ENCODE peak calls at places on chromosome 3, in four cellular contexts. T, G, B and L are unnamed samples.

GRCh38 chr3:191331443-191331842 is 1.1 kb upstream of the UTS2B start:
- DNase-seq in T (peak; percentile 66), G (no peak), B (no peak), L (no peak)

GRCh38 chr3:100335137-100335833 is 728 bp downstream of the NIT2 start:
- DNase-seq in T (no peak), G (peak; percentile 62), B (no peak), L (peak; percentile 10)

GRCh38 chr3:9473496-9473895 is 76.1 kb downstream of the SETD5 start:
- DNase-seq in T (no peak), G (no peak), B (no peak), L (no peak)

GRCh38 chr3:143433787-143434378 is 314.3 kb downstream of the CHST2 start:
- DNase-seq in T (no peak), G (no peak), B (no peak), L (no peak)

GRCh38 chr3:196619213-196619612 is 20.3 kb upstream of the NRROS start:
- DNase-seq in T (no peak), G (no peak), B (no peak), L (no peak)

GRCh38 chr3:163722421-163722820 is 1355.9 kb downstream of the SI start:
- DNase-seq in T (no peak), G (no peak), B (no peak), L (no peak)

GRCh38 chr3:159798951-159799350 is 189.7 kb upstream of the IL12A start:
- DNase-seq in T (peak; percentile 75), G (no peak), B (no peak), L (no peak)

GRCh38 chr3:100226712-100227429 is 33.9 kb upstream of the TBC1D23 start:
- DNase-seq in T (peak; percentile 68), G (no peak), B (no peak), L (no peak)

GRCh38 chr3:192372001-192372400 is 355.3 kb downstream of the FGF12 start:
- DNase-seq in T (no peak), G (no peak), B (no peak), L (no peak)

GRCh38 chr3:183591881-183592521 is 36.5 kb upstream of the KLHL6 start:
- DNase-seq in T (no peak), G (peak; percentile 47), B (no peak), L (no peak)

GRCh38 chr3:176359211-176359610 is 838.1 kb downstream of the TBL1XR1 start:
- DNase-seq in T (no peak), G (no peak), B (no peak), L (no peak)

GRCh38 chr3:50003766-50004278 is 63.9 kb downstream of the RBM6 start:
- DNase-seq in T (peak; percentile 12), G (no peak), B (no peak), L (no peak)

GRCh38 chr3:172750368-172751187 is at the start of gene ECT2:
- DNase-seq in T (peak; percentile 100), G (peak; percentile 90), B (peak; percentile 99), L (peak; percentile 97)

GRCh38 chr3:127688416-127689265 is 15.9 kb downstream of the ABTB1 start:
- DNase-seq in T (peak; percentile 65), G (no peak), B (no peak), L (no peak)

GRCh38 chr3:149967067-149967685 is 3.5 kb downstream of the PFN2 start:
- DNase-seq in T (peak; percentile 69), G (no peak), B (no peak), L (no peak)

GRCh38 chr3:74633021-74633420 is 18.6 kb upstream of the CNTN3 start:
- DNase-seq in T (peak; percentile 45), G (no peak), B (no peak), L (no peak)

GRCh38 chr3:190401943-190402342 is 14.0 kb downstream of the CLDN16 start:
- DNase-seq in T (no peak), G (no peak), B (no peak), L (no peak)

GRCh38 chr3:53072653-53073552 is 27.0 kb upstream of the SFMBT1 start:
- DNase-seq in T (peak; percentile 63), G (peak; percentile 84), B (peak; percentile 32), L (peak; percentile 90)

GRCh38 chr3:53067571-53067970 is 21.7 kb upstream of the SFMBT1 start:
- DNase-seq in T (no peak), G (no peak), B (no peak), L (no peak)

GRCh38 chr3:53068176-53068575 is 22.3 kb upstream of the SFMBT1 start:
- DNase-seq in T (no peak), G (no peak), B (no peak), L (no peak)

GRCh38 chr3:53071882-53072431 is 26.1 kb upstream of the SFMBT1 start:
- DNase-seq in T (no peak), G (no peak), B (no peak), L (no peak)

GRCh38 chr3:53069422-53070068 is 23.7 kb upstream of the SFMBT1 start:
- DNase-seq in T (peak; percentile 12), G (no peak), B (no peak), L (no peak)
- TF ChIP-seq CTCF in T (no peak), G (no peak), B (no peak), L (no peak)

GRCh38 chr3:11509175-11510000 is 134.3 kb downstream of the VGLL4 start:
- DNase-seq in T (peak; percentile 96), G (no peak), B (peak; percentile 83), L (no peak)
- TF ChIP-seq CTCF in T (no peak), G (no peak), B (peak; percentile 31), L (no peak)

GRCh38 chr3:124035463-124036121 is 43.7 kb upstream of the ROPN1 start:
- DNase-seq in T (no peak), G (no peak), B (no peak), L (no peak)
- TF ChIP-seq CTCF in T (no peak), G (no peak), B (no peak), L (no peak)

GRCh38 chr3:42595682-42596081 is 4.8 kb upstream of the NKTR start:
- DNase-seq in T (no peak), G (no peak), B (no peak), L (no peak)
- TF ChIP-seq CTCF in T (no peak), G (no peak), B (no peak), L (no peak)

GRCh38 chr3:31135546-31135945 is 241.1 kb upstream of the GADL1 start:
- DNase-seq in T (no peak), G (no peak), B (no peak), L (no peak)

GRCh38 chr3:31137718-31138465 is 243.4 kb upstream of the GADL1 start:
- DNase-seq in T (no peak), G (no peak), B (no peak), L (no peak)

GRCh38 chr3:31129241-31129640 is 234.8 kb upstream of the GADL1 start:
- DNase-seq in T (no peak), G (no peak), B (no peak), L (no peak)

GRCh38 chr3:31133541-31133940 is 239.1 kb upstream of the GADL1 start:
- DNase-seq in T (no peak), G (no peak), B (no peak), L (no peak)

DNA sequence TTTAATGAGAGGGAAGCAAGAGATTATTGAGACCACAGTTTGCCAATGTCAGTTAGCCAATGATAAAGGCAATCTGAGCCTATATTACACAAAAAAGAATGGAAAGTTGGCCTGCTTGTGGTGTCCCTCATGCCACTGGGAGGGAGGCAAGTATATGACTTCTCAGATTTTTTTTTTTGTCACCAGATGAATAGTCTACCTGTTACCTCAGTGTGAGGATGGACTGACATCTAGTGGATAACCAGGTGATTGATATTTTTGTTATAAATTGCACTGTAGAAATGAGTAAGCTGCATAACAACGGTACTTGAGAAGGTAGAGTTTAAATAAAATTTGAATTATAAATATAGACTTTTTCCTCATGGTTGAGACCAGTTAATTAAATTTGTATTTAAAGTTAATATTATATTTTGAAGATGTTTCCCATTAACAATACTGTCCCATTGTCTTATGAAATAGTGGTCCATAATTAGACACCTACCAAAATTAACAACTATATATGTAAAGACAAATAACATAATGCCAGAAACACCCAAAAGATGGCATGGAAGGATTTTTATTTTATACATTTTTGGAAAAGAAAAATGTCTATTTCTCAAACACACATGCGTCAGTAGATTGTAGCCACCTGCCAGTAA is 237.8 kb upstream of the GADL1 start:
- DNase-seq in T (peak; percentile 53), G (no peak), B (no peak), L (peak; percentile 5)
- TF ChIP-seq CTCF in T (peak; percentile 60), G (peak; percentile 74), B (peak; percentile 52), L (no peak)

DNA sequence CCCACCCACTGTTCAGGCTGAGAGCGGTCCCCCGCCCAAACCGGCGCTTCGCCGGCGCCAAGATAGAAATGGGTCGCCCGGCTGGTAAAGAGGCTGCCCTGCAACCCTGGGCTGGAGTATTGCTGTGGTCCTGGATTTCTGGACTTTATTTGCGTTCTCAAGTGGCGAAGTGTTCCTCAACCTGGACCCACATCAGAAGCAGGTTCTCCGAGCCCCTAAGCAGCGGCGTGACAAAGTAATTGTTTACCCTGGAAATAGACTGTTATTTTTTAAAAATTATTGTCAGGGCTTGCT is 481 bp upstream of the DYNC1LI1 start:
- DNase-seq in T (no peak), G (no peak), B (no peak), L (no peak)
- TF ChIP-seq CTCF in T (no peak), G (no peak), B (no peak), L (no peak)

GRCh38 chr3:76107935-76108570 is 322.7 kb upstream of the ZNF717 start:
- DNase-seq in T (peak; percentile 61), G (no peak), B (no peak), L (peak; percentile 28)
- TF ChIP-seq CTCF in T (peak; percentile 86), G (no peak), B (peak; percentile 57), L (peak; percentile 79)

GRCh38 chr3:107627962-107628542 is 105.3 kb downstream of the BBX start:
- DNase-seq in T (no peak), G (no peak), B (no peak), L (no peak)
- TF ChIP-seq CTCF in T (peak; percentile 25), G (no peak), B (no peak), L (no peak)

GRCh38 chr3:64896173-64896925 is 208.5 kb upstream of the ADAMTS9 start:
- DNase-seq in T (no peak), G (no peak), B (no peak), L (no peak)
- TF ChIP-seq CTCF in T (no peak), G (no peak), B (no peak), L (no peak)

DNA sequence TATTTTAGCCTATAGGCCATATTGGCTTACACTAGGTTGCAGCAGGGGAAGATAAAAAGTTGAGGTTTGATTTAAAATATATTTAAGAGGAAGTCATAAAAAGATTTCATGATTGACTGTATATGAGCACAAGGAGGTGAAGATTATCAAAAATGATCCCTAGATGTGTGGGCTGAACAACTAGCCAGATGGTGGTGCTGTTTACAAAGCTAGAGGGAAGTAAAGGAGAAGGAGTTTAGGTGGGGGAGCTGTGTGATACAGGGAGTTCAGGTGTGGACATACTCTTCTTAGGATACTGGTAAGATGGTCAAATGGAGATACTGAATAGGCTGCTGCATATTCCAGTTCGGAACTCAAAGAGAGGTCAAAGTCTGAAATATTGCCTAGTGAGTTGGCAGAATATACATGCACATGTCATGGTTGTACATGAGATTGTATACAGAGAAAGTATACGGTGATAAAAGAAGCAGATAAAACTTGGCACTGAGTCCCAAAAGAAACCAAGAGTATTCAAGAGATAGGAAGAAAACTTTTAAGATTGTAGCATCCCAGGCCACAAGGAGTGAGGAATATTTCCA is 727.8 kb downstream of the NLGN1 start:
- DNase-seq in T (peak; percentile 65), G (no peak), B (peak; percentile 18), L (peak; percentile 16)
- TF ChIP-seq CTCF in T (peak; percentile 80), G (no peak), B (peak; percentile 80), L (no peak)